ENCODE peak calls at places on chromosomes 11 and 22, in six cellular contexts. One of them, this sample, is unnamed. For H3K4me1 and H3K36me3, the result is how much of the 10 kb centered on the place peaks cover.

GRCh38 chr11:615453-616319 is at the start of gene IRF7:
- DNase-seq in heart left ventricle: peak
- DNase-seq in neural progenitor cell: peak
- DNase-seq in kidney: peak
- DNase-seq in cardiac muscle cell: peak
- DNase-seq in psoas muscle: peak
- DNase-seq in this sample: peak

GRCh38 chr11:61357233-61357893 is 4.3 kb downstream of the CYB561A3 start:
- DNase-seq in psoas muscle: no peak
- DNase-seq in heart left ventricle: no peak
- DNase-seq in neural progenitor cell: no peak
- DNase-seq in kidney: no peak
- DNase-seq in cardiac muscle cell: no peak
- DNase-seq in this sample: no peak

GRCh38 chr22:38706101-38706884 is 549 bp downstream of the GTPBP1 start:
- DNase-seq in kidney: peak
- DNase-seq in cardiac muscle cell: peak
- DNase-seq in psoas muscle: peak
- DNase-seq in neural progenitor cell: peak
- DNase-seq in heart left ventricle: peak
- DNase-seq in this sample: no peak

GRCh38 chr22:41127447-41127846 is 35.1 kb downstream of the EP300 start:
- DNase-seq in kidney: no peak
- DNase-seq in cardiac muscle cell: no peak
- DNase-seq in heart left ventricle: no peak
- DNase-seq in psoas muscle: peak
- DNase-seq in neural progenitor cell: no peak
- DNase-seq in this sample: no peak

GRCh38 chr11:74081428-74081827 is 72.5 kb upstream of the UCP3 start:
- DNase-seq in psoas muscle: no peak
- DNase-seq in cardiac muscle cell: no peak
- DNase-seq in heart left ventricle: no peak
- DNase-seq in neural progenitor cell: no peak
- DNase-seq in kidney: no peak
- DNase-seq in this sample: no peak

GRCh38 chr11:95232666-95233065 is 1.7 kb upstream of the SESN3 start:
- DNase-seq in kidney: no peak
- DNase-seq in psoas muscle: no peak
- DNase-seq in neural progenitor cell: no peak
- DNase-seq in heart left ventricle: no peak
- DNase-seq in cardiac muscle cell: no peak
- DNase-seq in this sample: no peak

GRCh38 chr11:6468712-6469495 is 4.8 kb downstream of the TRIM3 start:
- DNase-seq in psoas muscle: peak
- DNase-seq in kidney: peak
- DNase-seq in heart left ventricle: peak
- DNase-seq in neural progenitor cell: peak
- DNase-seq in cardiac muscle cell: peak
- DNase-seq in this sample: peak

GRCh38 chr11:48148749-48149148 is 67.9 kb upstream of the OR4B1 start:
- DNase-seq in cardiac muscle cell: no peak
- DNase-seq in neural progenitor cell: no peak
- DNase-seq in heart left ventricle: no peak
- DNase-seq in psoas muscle: no peak
- DNase-seq in kidney: no peak
- DNase-seq in this sample: no peak

GRCh38 chr11:36341915-36342314 is 45.8 kb downstream of the PRR5L start:
- DNase-seq in cardiac muscle cell: no peak
- DNase-seq in neural progenitor cell: no peak
- DNase-seq in kidney: no peak
- DNase-seq in psoas muscle: no peak
- DNase-seq in heart left ventricle: no peak
- DNase-seq in this sample: no peak

GRCh38 chr11:64580387-64580786 is 10.6 kb upstream of the SLC22A12 start:
- DNase-seq in neural progenitor cell: no peak
- DNase-seq in cardiac muscle cell: no peak
- DNase-seq in heart left ventricle: no peak
- DNase-seq in kidney: peak
- DNase-seq in psoas muscle: no peak
- DNase-seq in this sample: no peak

GRCh38 chr11:64851831-64852337 is 7.4 kb upstream of the CDC42BPG start:
- DNase-seq in neural progenitor cell: no peak
- DNase-seq in heart left ventricle: no peak
- DNase-seq in psoas muscle: no peak
- DNase-seq in cardiac muscle cell: no peak
- DNase-seq in kidney: peak
- DNase-seq in this sample: no peak

GRCh38 chr11:5369793-5370192 is 13.8 kb upstream of the OR51M1 start:
- DNase-seq in cardiac muscle cell: peak
- DNase-seq in psoas muscle: no peak
- DNase-seq in heart left ventricle: no peak
- DNase-seq in kidney: no peak
- DNase-seq in neural progenitor cell: peak
- DNase-seq in this sample: no peak

GRCh38 chr11:10450451-10451398 is 4.3 kb upstream of the AMPD3 start:
- DNase-seq in cardiac muscle cell: peak
- DNase-seq in kidney: peak
- DNase-seq in psoas muscle: peak
- DNase-seq in heart left ventricle: peak
- DNase-seq in neural progenitor cell: peak
- DNase-seq in this sample: no peak

GRCh38 chr22:36182871-36183270 is 18.7 kb downstream of the APOL4 start:
- DNase-seq in kidney: no peak
- DNase-seq in heart left ventricle: no peak
- DNase-seq in psoas muscle: no peak
- DNase-seq in cardiac muscle cell: no peak
- DNase-seq in neural progenitor cell: no peak
- DNase-seq in this sample: no peak

GRCh38 chr11:36501236-36501635 is 8.8 kb downstream of the TRAF6 start:
- DNase-seq in psoas muscle: no peak
- DNase-seq in heart left ventricle: no peak
- DNase-seq in neural progenitor cell: no peak
- DNase-seq in kidney: no peak
- DNase-seq in cardiac muscle cell: no peak
- DNase-seq in this sample: no peak

GRCh38 chr11:75169101-75169885 is 18.4 kb downstream of the SLCO2B1 start:
- DNase-seq in cardiac muscle cell: no peak
- DNase-seq in heart left ventricle: no peak
- DNase-seq in psoas muscle: no peak
- DNase-seq in neural progenitor cell: no peak
- DNase-seq in kidney: no peak
- DNase-seq in this sample: no peak

GRCh38 chr11:57072640-57073039 is 83.9 kb downstream of the OR5AK2 start:
- DNase-seq in psoas muscle: no peak
- DNase-seq in kidney: no peak
- DNase-seq in cardiac muscle cell: no peak
- DNase-seq in neural progenitor cell: no peak
- DNase-seq in heart left ventricle: no peak
- DNase-seq in this sample: no peak

GRCh38 chr11:70111269-70112016 is 33.3 kb downstream of the ANO1 start:
- DNase-seq in neural progenitor cell: peak
- DNase-seq in psoas muscle: peak
- DNase-seq in cardiac muscle cell: peak
- DNase-seq in kidney: peak
- DNase-seq in heart left ventricle: peak
- DNase-seq in this sample: peak

GRCh38 chr11:45809456-45810395 is 4.8 kb downstream of the SLC35C1 start:
- DNase-seq in heart left ventricle: no peak
- DNase-seq in kidney: no peak
- DNase-seq in neural progenitor cell: no peak
- DNase-seq in psoas muscle: no peak
- DNase-seq in cardiac muscle cell: no peak
- DNase-seq in this sample: no peak

GRCh38 chr11:79321282-79321681 is 119.5 kb downstream of the TENM4 start:
- DNase-seq in kidney: no peak
- DNase-seq in heart left ventricle: no peak
- DNase-seq in cardiac muscle cell: no peak
- DNase-seq in neural progenitor cell: no peak
- DNase-seq in psoas muscle: no peak
- DNase-seq in this sample: no peak

GRCh38 chr11:1160231-1161101 is 2.7 kb downstream of the MUC5AC start:
- DNase-seq in cardiac muscle cell: no peak
- DNase-seq in psoas muscle: peak
- DNase-seq in neural progenitor cell: no peak
- DNase-seq in heart left ventricle: no peak
- DNase-seq in kidney: peak
- DNase-seq in this sample: peak

GRCh38 chr11:71279916-71280645 is 27.7 kb upstream of the SHANK2 start:
- DNase-seq in neural progenitor cell: no peak
- DNase-seq in heart left ventricle: no peak
- DNase-seq in kidney: no peak
- DNase-seq in psoas muscle: no peak
- DNase-seq in cardiac muscle cell: no peak
- DNase-seq in this sample: no peak

GRCh38 chr22:17152971-17153370 is 6.1 kb downstream of the HDHD5 start:
- DNase-seq in psoas muscle: no peak
- DNase-seq in kidney: no peak
- DNase-seq in neural progenitor cell: no peak
- DNase-seq in heart left ventricle: no peak
- DNase-seq in cardiac muscle cell: no peak
- DNase-seq in this sample: no peak

GRCh38 chr11:87038235-87038960 is 664 bp downstream of the TMEM135 start:
- DNase-seq in kidney: no peak
- DNase-seq in psoas muscle: no peak
- DNase-seq in neural progenitor cell: no peak
- DNase-seq in cardiac muscle cell: no peak
- DNase-seq in heart left ventricle: no peak
- DNase-seq in this sample: no peak

DNA sequence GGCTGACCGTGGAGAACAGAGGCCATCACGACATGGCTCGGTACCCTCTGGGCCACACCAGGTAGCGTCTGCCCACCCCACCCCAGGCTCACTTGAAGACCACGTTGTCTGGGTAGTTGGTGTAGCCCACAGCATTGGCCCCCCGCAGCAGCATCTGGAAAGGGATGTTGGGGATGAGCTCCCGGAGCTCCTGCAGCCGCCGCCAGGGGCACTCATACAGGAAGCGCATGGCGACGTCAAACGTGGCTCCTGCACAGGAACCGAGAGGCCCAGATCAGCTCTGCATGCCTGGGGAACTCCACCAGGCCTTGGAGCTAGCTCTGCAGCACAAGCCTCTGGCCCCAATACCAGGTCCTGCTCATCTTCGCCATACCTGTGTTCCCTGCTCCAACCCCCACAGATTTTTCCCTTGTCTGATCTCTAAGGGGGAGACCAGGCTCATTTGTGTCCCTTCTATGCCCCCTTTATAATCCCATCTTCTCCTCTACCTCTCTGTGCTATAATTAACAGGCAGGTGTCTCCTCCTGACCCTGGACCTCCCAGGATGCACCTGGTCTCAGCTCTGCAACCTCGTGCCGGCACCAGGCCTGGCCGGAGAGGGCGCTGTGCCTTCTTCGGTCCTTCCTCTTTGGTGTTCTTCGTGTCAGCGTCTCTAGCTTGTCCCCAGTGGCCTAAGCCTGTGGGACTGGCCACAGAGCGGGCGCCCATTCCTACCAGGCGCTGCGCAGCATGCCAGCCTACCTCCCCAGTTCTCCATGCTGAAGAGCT is 5.0 kb upstream of the LRFN4 start:
- DNase-seq in heart left ventricle: no peak
- DNase-seq in kidney: peak
- DNase-seq in psoas muscle: no peak
- DNase-seq in neural progenitor cell: peak
- DNase-seq in cardiac muscle cell: no peak
- DNase-seq in this sample: no peak
- TF ChIP-seq CTCF in heart left ventricle: no peak
- TF ChIP-seq CTCF in kidney: no peak
- TF ChIP-seq CTCF in psoas muscle: no peak
- TF ChIP-seq CTCF in neural progenitor cell: peak
- TF ChIP-seq CTCF in cardiac muscle cell: peak
- TF ChIP-seq CTCF in this sample: no peak

DNA sequence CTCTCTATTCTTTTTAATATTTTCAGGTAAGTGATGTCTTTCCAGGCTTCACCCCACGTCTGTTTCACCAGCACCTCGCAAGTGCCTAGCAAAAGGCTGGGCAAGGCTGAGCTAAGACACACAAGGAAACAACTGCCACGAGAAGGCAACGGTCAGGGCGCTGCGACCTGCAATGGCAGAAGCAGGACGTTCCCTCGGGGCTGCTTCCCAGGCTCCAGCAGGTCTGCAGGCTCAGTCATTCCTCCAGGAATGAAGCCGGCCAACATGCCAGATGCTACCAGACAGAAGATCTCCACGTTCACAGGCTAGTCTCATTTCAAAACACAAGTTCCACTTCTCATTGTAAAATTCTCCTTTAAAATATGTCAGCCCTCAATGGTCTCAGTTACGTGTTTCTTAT is 45.5 kb downstream of the CELSR1 start:
- DNase-seq in kidney: peak
- DNase-seq in heart left ventricle: no peak
- DNase-seq in neural progenitor cell: no peak
- DNase-seq in cardiac muscle cell: no peak
- DNase-seq in psoas muscle: no peak
- DNase-seq in this sample: no peak
- H3K4me1 ChIP-seq in kidney: under half
- H3K4me1 ChIP-seq in heart left ventricle: under half
- H3K4me1 ChIP-seq in neural progenitor cell: under half
- H3K4me1 ChIP-seq in cardiac muscle cell: under half
- H3K4me1 ChIP-seq in psoas muscle: under half
- H3K4me1 ChIP-seq in this sample: under half

DNA sequence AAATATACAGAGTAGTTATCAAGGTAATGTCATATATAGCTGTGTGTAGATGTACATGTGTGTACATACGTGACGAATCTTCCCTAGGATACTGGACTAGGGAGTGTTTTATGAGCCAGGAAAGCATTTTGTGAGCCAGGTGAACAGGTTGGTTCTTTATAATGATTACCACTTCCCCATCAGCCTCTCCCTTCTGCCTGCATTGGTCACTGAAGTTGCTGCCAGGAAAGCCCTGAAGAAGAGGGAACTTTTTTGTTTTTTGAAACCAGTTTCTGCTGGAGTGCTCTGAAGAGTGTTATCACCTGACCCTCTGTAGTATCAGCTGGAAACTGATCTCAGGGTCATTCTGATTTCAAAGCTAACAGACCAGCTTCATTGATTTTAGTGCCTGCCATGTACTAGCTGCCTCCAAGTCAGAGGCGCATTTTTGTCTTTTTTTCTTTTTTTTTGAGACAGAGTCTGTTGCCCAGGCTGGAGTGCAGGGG is 14.2 kb upstream of the ST14 start:
- DNase-seq in cardiac muscle cell: no peak
- DNase-seq in neural progenitor cell: no peak
- DNase-seq in heart left ventricle: no peak
- DNase-seq in kidney: no peak
- DNase-seq in psoas muscle: no peak
- DNase-seq in this sample: no peak
- H3K36me3 ChIP-seq in cardiac muscle cell: under half
- H3K36me3 ChIP-seq in neural progenitor cell: under half
- H3K36me3 ChIP-seq in heart left ventricle: under half
- H3K36me3 ChIP-seq in kidney: under half
- H3K36me3 ChIP-seq in psoas muscle: half or more
- H3K36me3 ChIP-seq in this sample: under half

DNA sequence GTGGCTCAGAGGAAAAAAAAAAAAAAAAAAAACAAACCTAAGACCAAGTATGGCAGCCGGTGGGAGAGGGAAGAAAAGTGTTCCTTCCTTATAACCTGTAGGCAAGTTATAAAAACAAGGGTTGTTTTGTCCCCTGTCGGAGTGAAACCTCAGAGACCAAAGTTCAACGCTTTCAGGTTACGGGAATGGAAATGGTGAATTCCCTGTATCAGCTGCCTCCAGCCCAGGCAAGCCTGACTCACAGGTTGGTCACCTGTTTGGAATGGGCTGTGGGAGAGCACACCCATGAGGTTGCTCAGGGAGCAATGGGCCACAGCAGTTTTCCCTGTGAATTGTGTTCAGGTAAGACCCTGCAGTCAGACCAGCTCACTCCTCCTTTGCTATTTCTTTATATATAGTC is 138.9 kb downstream of the ETS1 start:
- DNase-seq in kidney: peak
- DNase-seq in cardiac muscle cell: no peak
- DNase-seq in psoas muscle: no peak
- DNase-seq in heart left ventricle: no peak
- DNase-seq in neural progenitor cell: no peak
- DNase-seq in this sample: no peak
- TF ChIP-seq CTCF in kidney: no peak
- TF ChIP-seq CTCF in cardiac muscle cell: no peak
- TF ChIP-seq CTCF in psoas muscle: no peak
- TF ChIP-seq CTCF in heart left ventricle: no peak
- TF ChIP-seq CTCF in neural progenitor cell: no peak
- TF ChIP-seq CTCF in this sample: no peak